ENCODE peak calls at places on chromosomes 11 and 22, in four cellular contexts. L is Panc1; G is HFF-Myc; S is CD4-positive, alpha-beta T cell. C is an unnamed sample.

GRCh38 chr11:17691550-17691949 is 27.8 kb upstream of the MYOD1 start:
- DNase-seq in L (no peak), G (no peak), S (no peak), C (no peak)

GRCh38 chr11:82732734-82733443 is 775 bp downstream of the FAM181B start:
- DNase-seq in S (no peak), G (no peak), L (no peak), C (no peak)

GRCh38 chr22:38850941-38851849 is 7.4 kb upstream of the NPTXR start:
- DNase-seq in G (no peak), S (no peak), L (no peak), C (no peak)

GRCh38 chr22:47286590-47286989 is 524.1 kb downstream of the TBC1D22A start:
- DNase-seq in G (no peak), L (no peak), S (no peak), C (no peak)

GRCh38 chr11:123653997-123654565 is 343 bp downstream of the SCN3B start:
- DNase-seq in S (no peak), L (no peak), G (no peak), C (no peak)

GRCh38 chr11:63944987-63945386 is 6.2 kb downstream of the NAA40 start:
- DNase-seq in S (no peak), L (no peak), G (no peak), C (no peak)

GRCh38 chr11:70785372-70785771 is 387.0 kb downstream of the CTTN start:
- DNase-seq in S (no peak), L (no peak), G (no peak), C (no peak)

GRCh38 chr11:61536676-61537270 is 28.2 kb downstream of the LRRC10B start:
- DNase-seq in L (no peak), S (no peak), G (no peak), C (no peak)

GRCh38 chr11:64998690-64999431 is 2.1 kb upstream of the BATF2 start:
- DNase-seq in S (no peak), G (no peak), L (no peak), C (no peak)

GRCh38 chr11:116078101-116078561 is 573.9 kb upstream of the CADM1 start:
- DNase-seq in S (no peak), G (no peak), L (peak), C (no peak)
- TF ChIP-seq CTCF in S (no peak), G (no peak), L (peak), C (no peak)

DNA sequence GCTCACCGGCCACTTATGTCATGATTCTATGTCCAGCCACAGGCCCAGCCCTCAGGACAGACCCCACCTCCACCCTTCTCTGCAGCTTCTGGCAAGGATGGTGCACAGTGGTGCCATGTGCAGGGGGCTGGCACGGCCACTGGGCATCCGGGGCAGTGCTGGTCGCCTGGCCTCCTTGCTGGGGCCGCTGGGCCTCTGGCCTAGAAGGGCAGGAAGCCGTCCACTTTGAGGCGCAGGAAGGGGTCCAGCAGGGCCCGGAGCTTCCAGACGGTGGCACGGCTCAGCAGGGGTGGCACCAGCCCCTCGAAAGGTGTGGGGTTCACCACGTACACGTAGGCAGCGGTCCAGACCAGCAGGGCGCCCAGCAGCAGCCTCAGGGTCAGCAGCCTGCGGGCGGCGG is 2.4 kb downstream of the CCDC188 start:
- DNase-seq in G (no peak), L (no peak), S (no peak), C (no peak)
- TF ChIP-seq CTCF in G (no peak), L (no peak), S (no peak), C (no peak)

DNA sequence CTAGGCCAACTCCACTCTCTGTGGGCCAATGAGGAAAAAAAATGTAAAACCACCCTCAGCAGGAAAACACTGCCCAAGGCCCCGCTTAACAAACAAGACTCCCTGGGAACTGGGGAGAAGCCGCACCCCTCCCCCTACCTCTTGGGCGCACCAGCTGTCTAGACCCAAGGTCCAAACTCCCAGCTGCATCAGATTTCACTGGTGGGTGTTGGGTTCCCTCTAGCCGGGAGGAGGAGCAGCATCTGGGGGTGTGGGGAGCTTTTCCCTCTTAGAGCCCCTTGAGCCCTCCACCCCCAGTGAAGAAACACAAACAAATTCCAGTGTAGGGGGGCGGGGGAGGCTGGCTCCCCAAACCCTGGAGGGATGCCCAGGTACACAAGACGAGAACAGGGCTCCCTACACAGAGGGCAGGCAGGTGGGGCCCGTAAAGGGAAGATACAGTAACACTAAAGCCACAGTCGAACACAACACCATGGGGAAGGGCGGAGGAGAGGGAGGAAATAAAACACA is 64.9 kb downstream of the NECTIN1 start:
- DNase-seq in S (no peak), G (no peak), L (no peak), C (no peak)
- TF ChIP-seq CTCF in S (no peak), G (no peak), L (no peak), C (no peak)

DNA sequence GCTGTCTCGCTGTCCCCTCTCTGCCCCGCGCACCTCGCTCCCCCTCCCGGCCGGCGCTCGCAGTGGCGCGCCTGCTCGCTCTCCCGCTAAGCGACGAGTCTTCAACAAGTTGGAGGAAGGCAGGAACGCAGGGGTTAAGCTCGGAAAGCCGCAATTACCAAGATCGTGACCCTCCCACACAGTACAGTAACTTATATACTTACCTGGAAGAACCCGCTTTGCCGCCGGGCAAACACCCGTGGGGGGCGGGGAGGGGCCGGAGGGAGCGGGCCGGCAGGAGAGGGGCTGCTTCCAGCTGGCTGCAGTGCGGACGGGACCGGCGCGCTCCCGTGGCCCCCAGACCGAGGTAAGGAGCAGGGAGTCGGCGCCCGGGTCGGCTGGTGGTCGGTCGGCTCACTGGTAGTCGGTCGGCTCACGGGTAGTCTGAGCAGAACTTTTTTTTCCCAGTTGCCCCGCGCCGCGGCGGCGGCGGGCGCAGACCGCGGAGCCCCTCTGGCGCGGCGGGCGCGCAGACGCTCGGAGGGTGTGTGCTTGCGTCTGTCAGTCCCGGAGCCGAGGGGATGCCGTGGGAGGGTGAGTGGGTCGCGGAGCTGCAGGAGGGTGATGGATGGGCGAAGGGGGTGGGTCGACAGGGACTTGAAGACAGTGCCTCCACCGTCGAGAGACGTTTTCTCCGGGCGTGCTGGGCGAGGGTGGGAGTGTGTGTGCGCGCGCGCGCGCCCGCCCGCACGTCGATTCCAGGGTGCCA is 101.2 kb upstream of the HSD17B12 start:
- DNase-seq in L (no peak), G (no peak), S (no peak), C (no peak)
- TF ChIP-seq CTCF in L (peak), G (peak), S (no peak), C (peak)

GRCh38 chr22:23752090-23752691 is 1.3 kb upstream of the ZNF70 start:
- DNase-seq in S (no peak), L (no peak), G (no peak), C (no peak)
- TF ChIP-seq CTCF in S (no peak), L (no peak), G (no peak), C (no peak)

GRCh38 chr11:73945396-73945795 is 5.4 kb upstream of the DNAJB13 start:
- DNase-seq in S (no peak), L (no peak), G (no peak), C (no peak)

GRCh38 chr11:73944901-73945300 is 5.9 kb upstream of the DNAJB13 start:
- DNase-seq in L (no peak), G (no peak), S (no peak), C (no peak)

GRCh38 chr11:73942030-73942429 is 8.8 kb upstream of the DNAJB13 start:
- DNase-seq in L (no peak), G (no peak), S (no peak), C (no peak)

GRCh38 chr11:73946798-73947458 is 3.9 kb upstream of the DNAJB13 start:
- DNase-seq in L (no peak), G (no peak), S (no peak), C (no peak)

GRCh38 chr11:73944085-73944484 is 6.7 kb upstream of the DNAJB13 start:
- DNase-seq in S (no peak), L (no peak), G (no peak), C (no peak)
- TF ChIP-seq CTCF in S (no peak), L (no peak), G (no peak), C (no peak)

DNA sequence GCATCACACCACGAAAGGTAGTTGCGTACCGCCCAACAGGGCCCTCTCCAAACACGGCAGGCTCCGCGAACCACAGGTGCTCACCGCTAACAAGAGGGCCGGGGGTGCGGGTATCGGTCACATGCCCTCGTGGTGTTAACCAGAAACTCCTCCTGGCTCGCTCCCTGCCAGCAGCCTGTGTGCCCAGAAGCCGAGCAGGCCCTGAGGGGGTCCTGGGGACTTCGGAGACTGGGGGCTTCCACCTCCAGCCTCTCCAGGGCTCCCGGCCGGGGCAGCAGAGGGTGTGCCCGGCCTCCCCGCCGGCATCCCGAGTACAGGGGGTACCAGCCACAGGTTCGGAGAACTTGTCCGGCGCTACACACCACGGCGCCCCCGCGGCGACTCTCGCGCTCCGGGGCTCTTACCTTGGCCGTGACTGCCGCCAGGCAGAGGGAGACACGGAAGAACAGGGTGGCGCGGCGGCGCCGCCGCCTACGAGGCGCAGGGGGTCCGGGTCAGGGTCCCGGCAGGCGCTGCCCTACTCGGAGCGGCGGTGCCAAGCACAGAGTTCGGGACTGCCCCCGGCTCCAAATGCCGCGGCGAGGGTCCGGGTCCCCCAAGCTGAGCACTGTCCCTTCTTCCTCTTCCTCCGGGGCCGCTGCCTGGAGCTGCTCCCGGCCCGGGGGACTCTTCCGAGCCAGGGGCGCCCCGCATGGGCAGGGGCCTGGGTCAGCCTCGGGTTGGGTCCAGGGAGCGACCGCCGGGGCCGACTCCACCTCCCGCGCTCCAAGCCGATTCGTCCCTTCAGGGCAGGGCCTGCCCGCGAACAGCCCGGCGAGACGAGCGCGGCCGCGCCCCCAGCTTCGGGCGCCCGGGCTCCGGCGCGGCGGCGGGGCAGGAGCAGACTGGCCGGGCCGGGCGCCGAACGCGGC is at the start of gene LARGE1:
- DNase-seq in G (no peak), L (no peak), S (no peak), C (no peak)
- TF ChIP-seq CTCF in G (no peak), L (no peak), S (no peak), C (no peak)

DNA sequence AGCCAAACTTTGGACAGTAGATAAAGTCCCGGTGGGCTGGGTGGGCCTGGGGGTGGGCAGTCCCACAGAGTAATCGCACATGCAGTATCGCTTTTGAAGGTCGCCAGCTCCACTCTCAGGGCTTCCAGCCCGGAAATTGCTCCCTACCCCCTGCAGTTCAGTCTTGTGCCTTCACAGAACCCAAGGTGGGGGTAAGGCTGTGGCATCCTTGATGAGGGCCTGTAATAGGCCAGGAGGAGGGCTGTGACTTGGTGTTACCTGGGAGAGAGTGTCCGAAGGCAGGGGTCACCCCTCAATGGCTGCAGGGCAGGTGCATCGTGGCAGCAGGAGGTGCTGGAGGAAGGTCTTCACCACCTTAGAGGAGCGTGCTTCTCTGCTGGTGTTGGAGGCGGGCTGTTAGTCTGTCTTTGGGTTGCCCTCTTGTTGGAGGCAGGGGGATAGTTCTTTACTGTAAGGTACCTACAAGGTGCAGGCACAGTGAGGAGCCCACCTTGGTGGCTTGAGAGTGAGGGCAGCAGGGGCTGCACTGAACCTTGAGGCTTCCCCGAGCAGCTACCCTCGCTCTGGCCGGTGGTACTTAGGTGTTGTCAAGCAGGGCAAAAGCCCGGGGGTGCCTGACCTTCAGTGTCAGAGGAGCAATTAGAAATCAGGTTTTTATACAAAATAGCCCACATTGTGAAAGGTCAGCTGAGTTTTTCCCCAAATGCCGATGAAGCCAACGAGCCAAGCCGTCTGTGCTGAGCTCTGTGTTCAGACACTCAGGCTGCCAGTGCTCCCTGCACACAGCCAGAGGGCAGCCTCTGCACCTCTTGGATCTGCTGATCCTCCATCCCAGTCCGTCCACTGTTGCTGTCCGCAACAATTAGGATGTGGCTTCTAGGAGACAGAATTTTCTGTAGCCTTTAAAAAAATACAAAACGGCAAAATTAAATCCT is 21.9 kb downstream of the SAMM50 start:
- DNase-seq in S (no peak), G (no peak), L (no peak), C (no peak)
- TF ChIP-seq CTCF in S (no peak), G (no peak), L (no peak), C (no peak)

DNA sequence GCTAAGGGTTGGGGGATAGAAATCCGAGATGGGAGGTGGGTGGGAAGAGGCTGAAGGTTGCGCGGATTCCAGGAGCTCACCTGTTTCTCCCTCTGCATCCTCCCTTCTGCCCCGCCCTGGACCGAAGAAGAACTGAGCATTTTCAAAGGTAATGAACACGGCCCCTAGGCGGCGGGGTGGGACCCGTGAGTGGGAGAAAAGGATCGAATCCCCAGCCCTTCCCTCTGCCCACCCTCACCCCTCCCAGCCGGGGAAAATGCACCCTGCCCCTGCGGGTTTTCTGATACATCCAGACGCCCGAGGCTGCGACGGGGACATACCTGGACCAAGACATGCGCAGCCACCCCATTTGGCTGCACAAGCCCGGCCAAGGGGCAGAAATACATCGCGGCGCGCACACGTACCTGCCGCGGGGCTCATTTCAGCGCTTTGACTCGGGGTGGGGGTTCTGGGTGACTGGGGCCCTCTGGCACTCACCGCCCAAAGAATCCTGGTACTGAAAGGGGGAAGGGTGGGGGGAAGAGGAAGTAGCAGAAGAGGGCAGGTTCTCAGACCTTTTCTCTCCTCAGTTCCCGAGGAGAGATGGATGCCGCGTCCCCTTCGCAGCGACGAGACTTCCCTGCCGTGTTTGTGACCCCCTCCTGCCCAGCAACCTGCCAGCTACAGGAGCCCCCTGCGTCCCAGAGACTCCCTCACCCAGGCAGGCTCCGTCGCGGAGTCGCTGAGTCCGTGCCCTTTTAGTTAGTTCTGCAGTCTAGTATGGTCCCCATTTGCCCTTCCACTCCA is 6.0 kb downstream of the VSIG2 start:
- DNase-seq in G (no peak), L (no peak), S (no peak), C (no peak)
- TF ChIP-seq CTCF in G (no peak), L (peak), S (no peak), C (peak)